ENCODE peak calls at places on chromosomes 16 and 17, in eight cellular contexts. N is kidney tubule cell, Z is breast epithelium, M is nephron progenitor cell, O is CMK, B is prostate gland, Y is NCI-H187, U is GOT3. W is an unnamed sample.

GRCh38 chr17:81118308-81119221 is 46.7 kb upstream of the PVALEF start:
- DNase-seq in N (no peak), Z (no peak), M (no peak), O (no peak), B (no peak), Y (no peak), U (no peak), W (no peak)

GRCh38 chr17:48586355-48586924 is 3.6 kb downstream of the HOXB3 start:
- DNase-seq in N (peak), Z (no peak), M (no peak), O (no peak), B (no peak), Y (no peak), U (no peak), W (no peak)

GRCh38 chr16:26525856-26526255 is 540.9 kb upstream of the C16orf82 start:
- DNase-seq in N (no peak), Z (no peak), M (no peak), O (no peak), B (no peak), Y (no peak), U (no peak), W (no peak)

GRCh38 chr17:7466644-7467341 is 12.6 kb downstream of the ZBTB4 start:
- DNase-seq in N (peak), Z (no peak), M (no peak), O (no peak), B (no peak), Y (no peak), U (no peak), W (no peak)

GRCh38 chr17:8632087-8632486 is 1.6 kb upstream of the MYH10 start:
- DNase-seq in N (peak), Z (no peak), M (peak), O (no peak), B (peak), Y (no peak), U (no peak), W (no peak)

GRCh38 chr17:83193336-83194188 is 114.2 kb downstream of the METRNL start:
- DNase-seq in N (peak), Z (peak), M (no peak), O (no peak), B (no peak), Y (no peak), U (no peak), W (no peak)

GRCh38 chr17:29674270-29674669 is 51.6 kb upstream of the CORO6 start:
- DNase-seq in N (no peak), Z (no peak), M (no peak), O (no peak), B (no peak), Y (no peak), U (no peak), W (no peak)

GRCh38 chr16:5502467-5502869 is 404.9 kb upstream of the EEF2KMT start:
- DNase-seq in N (peak), Z (no peak), M (peak), O (no peak), B (no peak), Y (no peak), U (no peak), W (no peak)

GRCh38 chr16:2486645-2487516 is 12.0 kb downstream of the TBC1D24 start:
- DNase-seq in N (peak), Z (peak), M (no peak), O (no peak), B (peak), Y (peak), U (no peak), W (peak)

GRCh38 chr17:50558955-50559614 is 1.4 kb upstream of the CACNA1G start:
- DNase-seq in N (no peak), Z (no peak), M (peak), O (no peak), B (no peak), Y (no peak), U (no peak), W (no peak)

GRCh38 chr16:2716101-2716885 is 3.7 kb downstream of the PRSS27 start:
- DNase-seq in N (no peak), Z (no peak), M (no peak), O (no peak), B (no peak), Y (no peak), U (no peak), W (no peak)

GRCh38 chr17:4248504-4249277 is 15.1 kb downstream of the ANKFY1 start:
- DNase-seq in N (peak), Z (no peak), M (no peak), O (no peak), B (peak), Y (no peak), U (no peak), W (no peak)

GRCh38 chr17:4573682-4574081 is 10.6 kb upstream of the SMTNL2 start:
- DNase-seq in N (peak), Z (no peak), M (no peak), O (no peak), B (no peak), Y (no peak), U (no peak), W (peak)

GRCh38 chr17:82217530-82218204 is 5.0 kb upstream of the CCDC57 start:
- DNase-seq in N (peak), Z (no peak), M (no peak), O (peak), B (no peak), Y (no peak), U (no peak), W (no peak)

GRCh38 chr16:11796227-11797165 is 562 bp downstream of the ZC3H7A start:
- DNase-seq in N (peak), Z (no peak), M (peak), O (no peak), B (peak), Y (no peak), U (no peak), W (no peak)

GRCh38 chr16:12613131-12613991 is 190.3 kb downstream of the CPPED1 start:
- DNase-seq in N (peak), Z (no peak), M (no peak), O (no peak), B (no peak), Y (no peak), U (no peak), W (no peak)

GRCh38 chr16:569445-570254 is at the start of gene PIGQ:
- DNase-seq in N (peak), Z (peak), M (peak), O (no peak), B (peak), Y (peak), U (peak), W (peak)

GRCh38 chr17:59221159-59221847 is 992 bp downstream of the GDPD1 start:
- DNase-seq in N (peak), Z (no peak), M (no peak), O (no peak), B (no peak), Y (peak), U (no peak), W (no peak)

GRCh38 chr17:81298325-81298990 is 3.4 kb upstream of the SLC38A10 start:
- DNase-seq in N (no peak), Z (no peak), M (no peak), O (no peak), B (no peak), Y (no peak), U (no peak), W (no peak)

GRCh38 chr16:30853758-30854157 is 40.1 kb downstream of the BCL7C start:
- DNase-seq in N (peak), Z (no peak), M (no peak), O (no peak), B (no peak), Y (no peak), U (no peak), W (no peak)

GRCh38 chr16:71863995-71864394 is 18.2 kb downstream of the ATXN1L start:
- DNase-seq in N (no peak), Z (no peak), M (no peak), O (no peak), B (no peak), Y (no peak), U (no peak), W (no peak)

GRCh38 chr16:29909398-29909797 is 9.1 kb downstream of the ASPHD1 start:
- DNase-seq in N (peak), Z (no peak), M (no peak), O (no peak), B (no peak), Y (no peak), U (no peak), W (no peak)

GRCh38 chr17:78779848-78780247 is 2.2 kb downstream of the CYTH1 start:
- DNase-seq in N (peak), Z (peak), M (no peak), O (no peak), B (peak), Y (peak), U (no peak), W (peak)

GRCh38 chr16:9258423-9259051 is 167.1 kb downstream of the HAPSTR1 start:
- DNase-seq in N (peak), Z (no peak), M (peak), O (peak), B (peak), Y (no peak), U (no peak), W (no peak)

GRCh38 chr17:60641810-60642220 is 35.8 kb upstream of the BCAS3 start:
- DNase-seq in N (peak), Z (no peak), M (peak), O (peak), B (peak), Y (peak), U (no peak), W (no peak)

GRCh38 chr16:85369741-85370528 is 243.2 kb upstream of the GSE1 start:
- DNase-seq in N (peak), Z (no peak), M (peak), O (no peak), B (peak), Y (peak), U (no peak), W (peak)

GRCh38 chr17:2171725-2172446 is 117.0 kb downstream of the HIC1 start:
- DNase-seq in N (peak), Z (peak), M (peak), O (no peak), B (peak), Y (no peak), U (no peak), W (no peak)

GRCh38 chr16:30064746-30065111 is 831 bp upstream of the ALDOA start:
- DNase-seq in N (no peak), Z (no peak), M (no peak), O (no peak), B (no peak), Y (peak), U (no peak), W (no peak)

GRCh38 chr17:2085648-2085949 is 30.7 kb downstream of the HIC1 start:
- DNase-seq in N (no peak), Z (no peak), M (no peak), O (no peak), B (no peak), Y (no peak), U (no peak), W (no peak)